ENCODE peak calls at places on chromosome 3, in four cellular contexts. I is IMR-90, A is Peyer's patch, F is A549. P is an unnamed sample.

GRCh38 chr3:132417695-132418520 is 606 bp downstream of the DNAJC13 start:
- DNase-seq in A (peak; percentile 77), F (peak; percentile 57), I (peak; percentile 58), P (peak; percentile 7)

GRCh38 chr3:7075120-7075519 is 214.2 kb downstream of the GRM7 start:
- DNase-seq in F (no peak), A (no peak), I (no peak), P (no peak)

GRCh38 chr3:78734048-78734637 is 1033.7 kb downstream of the ROBO1 start:
- DNase-seq in F (no peak), A (no peak), I (peak; percentile 83), P (no peak)

GRCh38 chr3:195876297-195877031 is 31.9 kb downstream of the TNK2 start:
- DNase-seq in I (no peak), A (peak; percentile 85), F (peak; percentile 44), P (no peak)

GRCh38 chr3:55698826-55699225 is 211.7 kb upstream of the WNT5A start:
- DNase-seq in F (no peak), I (peak; percentile 68), A (no peak), P (no peak)

GRCh38 chr3:58377168-58377567 is 44.5 kb downstream of the PXK start:
- DNase-seq in F (no peak), A (no peak), I (no peak), P (no peak)

GRCh38 chr3:139204756-139205155 is 139.1 kb upstream of the MRPS22 start:
- DNase-seq in F (no peak), I (peak; percentile 50), A (no peak), P (no peak)

GRCh38 chr3:147120029-147120428 is 286.3 kb downstream of the ZIC4 start:
- DNase-seq in I (peak; percentile 45), F (peak; percentile 10), A (no peak), P (no peak)

GRCh38 chr3:23797490-23797889 is 8.3 kb upstream of the UBE2E1 start:
- DNase-seq in A (no peak), I (no peak), F (no peak), P (no peak)

GRCh38 chr3:18389108-18389733 is 35.9 kb downstream of the SATB1 start:
- DNase-seq in A (no peak), F (peak; percentile 15), I (peak; percentile 5), P (no peak)

GRCh38 chr3:14324224-14324944 is 78.0 kb upstream of the SLC6A6 start:
- DNase-seq in I (peak; percentile 13), F (no peak), A (no peak), P (no peak)

GRCh38 chr3:66338927-66339326 is 118.1 kb downstream of the SLC25A26 start:
- DNase-seq in F (no peak), I (peak; percentile 85), A (no peak), P (no peak)

GRCh38 chr3:102258666-102259227 is 176.1 kb upstream of the ZPLD1 start:
- DNase-seq in F (no peak), A (no peak), I (no peak), P (no peak)

GRCh38 chr3:5071061-5071460 is 51.0 kb upstream of the ARL8B start:
- DNase-seq in A (no peak), F (peak; percentile 33), I (peak; percentile 49), P (no peak)

GRCh38 chr3:127762077-127762786 is 60.1 kb downstream of the MGLL start:
- DNase-seq in F (no peak), A (peak; percentile 59), I (no peak), P (no peak)

GRCh38 chr3:65576942-65577341 is 461.8 kb downstream of the MAGI1 start:
- DNase-seq in A (no peak), I (peak; percentile 66), F (no peak), P (no peak)

GRCh38 chr3:31550452-31551251 is 17.9 kb downstream of the STT3B start:
- DNase-seq in I (peak; percentile 40), A (peak; percentile 48), F (peak; percentile 27), P (no peak)

GRCh38 chr3:141368062-141368924 is at the start of gene ZBTB38:
- DNase-seq in A (peak; percentile 92), I (peak; percentile 97), F (peak; percentile 98), P (no peak)

GRCh38 chr3:177279118-177279815 is 82.0 kb upstream of the TBL1XR1 start:
- DNase-seq in I (no peak), F (no peak), A (no peak), P (no peak)

GRCh38 chr3:24680214-24680967 is 185.7 kb upstream of the THRB start:
- DNase-seq in I (no peak), F (peak; percentile 58), A (peak; percentile 77), P (peak; percentile 19)

GRCh38 chr3:71067977-71068376 is 515.6 kb downstream of the FOXP1 start:
- DNase-seq in A (no peak), I (no peak), F (no peak), P (no peak)

GRCh38 chr3:12766541-12766940 is 7.5 kb upstream of the TMEM40 start:
- DNase-seq in F (no peak), A (no peak), I (peak; percentile 38), P (no peak)

GRCh38 chr3:186847437-186847836 is 4.9 kb downstream of the ADIPOQ start:
- DNase-seq in A (no peak), I (no peak), F (no peak), P (no peak)

GRCh38 chr3:33105341-33105943 is 8.4 kb upstream of the CRTAP start:
- DNase-seq in I (no peak), A (no peak), F (no peak), P (no peak)

GRCh38 chr3:87196879-87197278 is 30.2 kb upstream of the CHMP2B start:
- DNase-seq in I (no peak), F (no peak), A (no peak), P (no peak)

GRCh38 chr3:194135516-194135805 is 487 bp upstream of the HES1 start:
- DNase-seq in A (no peak), I (no peak), F (no peak), P (no peak)

GRCh38 chr3:159172473-159172872 is 370.6 kb downstream of the MFSD1 start:
- DNase-seq in F (no peak), A (no peak), I (no peak), P (no peak)

GRCh38 chr3:152175576-152175883 is 93.2 kb upstream of the MBNL1 start:
- DNase-seq in F (peak; percentile 49), I (peak; percentile 95), A (no peak), P (no peak)

GRCh38 chr3:56557815-56558170 is 818 bp downstream of the CCDC66 start:
- DNase-seq in I (no peak), F (no peak), A (no peak), P (no peak)

GRCh38 chr3:78221796-78222195 is 1181.9 kb downstream of the ROBO2 start:
- DNase-seq in I (peak; percentile 19), F (no peak), A (no peak), P (no peak)

GRCh38 chr3:122691195-122691594 is 10.6 kb downstream of the PARP14 start:
- DNase-seq in F (peak; percentile 13), A (no peak), I (peak; percentile 87), P (no peak)

GRCh38 chr3:40237892-40238571 is 71.5 kb upstream of the EIF1B start:
- DNase-seq in F (peak; percentile 5), A (no peak), I (peak; percentile 2), P (no peak)

GRCh38 chr3:146800484-146800883 is 195.3 kb upstream of the PLSCR5 start:
- DNase-seq in A (no peak), F (no peak), I (no peak), P (no peak)

GRCh38 chr3:154217663-154218062 is 96.5 kb downstream of the ARHGEF26 start:
- DNase-seq in I (no peak), F (no peak), A (no peak), P (no peak)

DNA sequence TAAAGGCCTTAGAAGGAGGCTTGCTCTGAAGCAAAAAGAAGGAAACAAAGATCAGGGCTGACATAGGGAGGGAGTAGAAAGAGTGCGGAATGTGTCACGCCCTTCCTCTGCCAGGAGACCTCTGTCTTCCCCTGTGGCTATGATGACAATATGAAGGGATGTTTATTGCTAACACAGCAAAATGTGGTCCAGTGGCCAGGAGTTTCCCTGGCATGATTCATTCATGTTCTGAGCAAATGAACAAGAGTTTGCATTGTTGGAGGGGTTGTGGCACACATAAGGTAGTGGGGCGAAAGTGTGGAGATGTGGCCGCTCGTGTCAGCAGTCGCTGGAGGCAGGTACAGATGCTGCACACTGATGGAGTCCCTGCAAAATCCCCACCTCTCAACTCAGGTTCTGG is 169.4 kb downstream of the SHQ1 start:
- DNase-seq in A (no peak), F (no peak), I (no peak), P (no peak)
- H3K9me3 ChIP-seq in A (no peaks in the 10 kb centered on the region), F (peaks cover 11% of the 10 kb centered on the region), I (peaks cover 2% of the 10 kb centered on the region), P (no peaks in the 10 kb centered on the region)

DNA sequence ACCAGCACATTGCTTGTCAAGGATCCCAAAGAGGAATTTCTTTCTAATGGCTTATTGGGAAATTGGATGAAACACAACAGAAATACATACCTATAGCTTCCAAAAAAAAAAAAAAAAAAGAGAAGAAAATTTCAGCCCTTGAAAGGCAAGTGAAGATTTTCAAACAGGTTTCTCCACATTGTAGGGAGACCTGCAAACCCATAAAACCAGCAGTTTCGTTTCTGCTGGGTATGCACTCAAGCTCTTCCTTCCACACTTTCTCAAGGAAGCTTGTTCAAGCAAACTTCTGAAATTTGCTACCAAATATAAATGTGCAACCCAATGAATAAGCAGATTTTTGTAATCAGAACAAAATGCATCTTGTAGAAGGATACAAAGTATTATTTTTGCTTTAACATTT is 15.9 kb upstream of the SH3BP5 start:
- DNase-seq in A (no peak), F (no peak), I (no peak), P (no peak)
- H3K27ac ChIP-seq in A (no peak overlapping the region), F (no peak overlapping the region), I (no peak overlapping the region), P (peak overlapping the region; percentile 45)

DNA sequence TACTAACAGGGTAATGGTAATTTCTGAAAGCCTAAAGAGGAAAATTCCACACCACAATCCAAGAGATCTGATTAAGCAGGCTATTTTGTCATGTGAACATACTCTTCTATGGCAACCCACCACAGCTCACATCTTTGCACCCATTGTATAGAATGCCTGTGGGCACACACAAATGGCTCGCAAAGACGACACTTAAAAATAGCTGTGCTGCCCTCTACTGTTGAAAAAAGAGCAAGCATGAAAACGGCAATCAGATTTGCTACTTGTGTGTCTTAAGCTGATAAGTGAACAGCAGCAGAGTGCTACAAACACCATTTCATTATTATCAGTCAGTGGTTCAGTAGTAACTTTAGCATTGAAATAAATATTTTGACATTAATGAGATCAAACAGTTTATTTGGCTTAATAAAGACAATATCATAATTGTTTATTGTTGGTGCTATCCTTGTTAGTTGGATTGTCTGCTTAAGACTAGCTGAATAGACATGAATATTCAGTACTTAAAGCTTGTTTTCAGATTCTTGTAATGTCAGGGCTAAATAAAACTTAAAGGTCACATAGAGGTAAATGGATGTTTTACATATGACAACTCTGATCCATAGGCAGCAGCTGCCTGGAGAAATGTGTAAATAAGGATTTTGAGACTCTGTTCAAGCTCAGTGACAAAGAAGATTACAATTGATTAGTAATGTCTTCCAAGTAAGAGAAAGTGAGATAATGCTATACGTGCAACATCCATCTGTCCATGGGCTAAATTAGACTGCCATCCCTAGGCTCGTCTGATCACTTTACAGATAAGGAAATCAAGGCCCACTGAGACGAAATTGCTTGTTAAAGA is 199.1 kb downstream of the LRRN1 start:
- DNase-seq in A (peak; percentile 48), I (no peak), F (peak; percentile 58), P (no peak)
- TF ChIP-seq CTCF in A (peak; percentile 40), I (no peak), F (peak; percentile 40), P (peak; percentile 34)

GRCh38 chr3:49236226-49236625 is 40.8 kb downstream of the C3orf62 start:
- DNase-seq in F (no peak), A (no peak), I (no peak), P (no peak)
- H3K9me3 ChIP-seq in F (peaks cover 6% of the 10 kb centered on the region), A (peaks cover 25% of the 10 kb centered on the region), I (peaks cover 15% of the 10 kb centered on the region), P (peaks cover 34% of the 10 kb centered on the region)

GRCh38 chr3:112074616-112075497 is 11.3 kb upstream of the C3orf52 start:
- DNase-seq in I (peak; percentile 97), F (peak; percentile 90), A (peak; percentile 72), P (peak; percentile 39)
- H3K27ac ChIP-seq in I (peak overlapping the region; percentile 70), F (peak overlapping the region; percentile 83), A (peak overlapping the region; percentile 69), P (no peak overlapping the region)